ENCODE peak calls at places on chromosomes 11 and 22, in seven cellular contexts. S, Z, L, F, G, E and W are unnamed samples.
A peak's percentile ranks its signal among the peaks of the same experiment; 100 is the strongest.

GRCh38 chr11:70804174-70804855 is 406.0 kb downstream of the CTTN start:
- DNase-seq in F (no peak), Z (no peak), G (no peak), L (no peak), E (no peak), S (no peak), W (no peak)

GRCh38 chr11:19767691-19768151 is 55.1 kb downstream of the NAV2 start:
- DNase-seq in G (no peak), Z (no peak), F (no peak), E (no peak), L (no peak), S (no peak), W (no peak)

GRCh38 chr11:119343726-119344125 is 2.8 kb downstream of the MFRP start:
- DNase-seq in S (no peak), Z (no peak), F (no peak), G (no peak), E (no peak), L (no peak), W (no peak)

GRCh38 chr11:67253872-67254624 is 12.2 kb upstream of the GRK2 start:
- DNase-seq in L (no peak), E (no peak), F (no peak), S (no peak), Z (no peak), G (no peak), W (no peak)

GRCh38 chr11:71248656-71249055 is 3.7 kb downstream of the SHANK2 start:
- DNase-seq in F (no peak), S (no peak), G (no peak), Z (no peak), L (no peak), E (no peak), W (no peak)

GRCh38 chr22:20080445-20080775 is 369 bp downstream of the DGCR8 start:
- DNase-seq in S (peak; percentile 73), E (peak; percentile 69), F (peak; percentile 49), L (peak; percentile 36), G (peak; percentile 86), Z (peak; percentile 29), W (peak; percentile 73)

GRCh38 chr11:123145220-123145619 is 49.8 kb downstream of the CLMP start:
- DNase-seq in Z (no peak), S (no peak), L (peak; percentile 77), G (no peak), F (no peak), E (no peak), W (no peak)

GRCh38 chr11:2204361-2205213 is 33.0 kb upstream of the TH start:
- DNase-seq in Z (no peak), G (no peak), E (no peak), S (no peak), F (no peak), L (no peak), W (no peak)

GRCh38 chr11:70281114-70281729 is 10.7 kb downstream of the PPFIA1 start:
- DNase-seq in S (no peak), L (peak; percentile 20), E (no peak), F (no peak), Z (no peak), G (no peak), W (no peak)

GRCh38 chr11:70611166-70611565 is 212.8 kb downstream of the CTTN start:
- DNase-seq in L (no peak), F (no peak), S (no peak), Z (no peak), G (no peak), E (no peak), W (no peak)

GRCh38 chr11:75563978-75564552 is 2.0 kb downstream of the SERPINH1 start:
- DNase-seq in S (no peak), Z (no peak), L (peak; percentile 88), E (no peak), F (no peak), G (no peak), W (no peak)

GRCh38 chr11:20053572-20053971 is 106.7 kb downstream of the DBX1 start:
- DNase-seq in Z (no peak), G (no peak), E (no peak), F (no peak), L (no peak), S (no peak), W (no peak)

GRCh38 chr11:16086229-16086628 is 270.1 kb downstream of the SOX6 start:
- DNase-seq in E (no peak), G (no peak), L (no peak), F (no peak), Z (no peak), S (no peak), W (no peak)

GRCh38 chr11:100800202-100800601 is 113.1 kb downstream of the ARHGAP42 start:
- DNase-seq in S (no peak), G (no peak), F (no peak), Z (no peak), E (no peak), L (no peak), W (no peak)

GRCh38 chr11:1252371-1253102 is 29.7 kb downstream of the MUC5B start:
- DNase-seq in L (no peak), S (no peak), G (no peak), Z (no peak), F (no peak), E (no peak), W (no peak)

GRCh38 chr22:49959782-49960158 is 802 bp upstream of the PIM3 start:
- DNase-seq in L (peak; percentile 36), Z (no peak), S (peak; percentile 59), G (peak; percentile 45), E (no peak), F (no peak), W (no peak)

GRCh38 chr22:31852691-31853370 is 91.5 kb upstream of the YWHAH start:
- DNase-seq in E (no peak), G (no peak), F (no peak), Z (no peak), S (no peak), L (no peak), W (no peak)